ENCODE peak calls at places on chromosomes 3 and 15, in four cellular contexts. Y is SK-N-SH, V is GM12878, W is K562. L is an unnamed sample.

GRCh38 chr3:107676469-107677309 is 153.9 kb downstream of the BBX start:
- DNase-seq in W (no peak), V (no peak), Y (peak; percentile 29), L (no peak)

GRCh38 chr3:36166477-36166876 is 213.8 kb upstream of the STAC start:
- DNase-seq in Y (no peak), V (no peak), W (no peak), L (no peak)

GRCh38 chr3:176799675-176800074 is 397.6 kb downstream of the TBL1XR1 start:
- DNase-seq in W (no peak), Y (no peak), V (no peak), L (no peak)

GRCh38 chr3:172550347-172550943 is 27.2 kb upstream of the TNFSF10 start:
- DNase-seq in Y (no peak), V (no peak), W (peak; percentile 48), L (no peak)

GRCh38 chr3:32956750-32957570 is 5.5 kb downstream of the CCR4 start:
- DNase-seq in W (no peak), Y (no peak), V (no peak), L (no peak)

GRCh38 chr3:46709721-46710120 is 7.9 kb downstream of the PRSS50 start:
- DNase-seq in V (no peak), Y (no peak), W (no peak), L (no peak)

GRCh38 chr3:31341130-31341529 is 191.6 kb upstream of the STT3B start:
- DNase-seq in W (no peak), Y (peak; percentile 2), V (no peak), L (no peak)

GRCh38 chr3:8506611-8507061 is 5.0 kb downstream of the LMCD1 start:
- DNase-seq in V (no peak), Y (no peak), W (no peak), L (no peak)

GRCh38 chr3:68018275-68018674 is 363.9 kb upstream of the SUCLG2 start:
- DNase-seq in Y (no peak), W (no peak), V (no peak), L (no peak)
- TF ChIP-seq NRF1 in Y (no peak), W (no peak), V (no peak), L (no peak)

GRCh38 chr3:41286305-41286704 is 87.0 kb downstream of the CTNNB1 start:
- DNase-seq in Y (no peak), V (no peak), W (no peak), L (no peak)

GRCh38 chr3:41293169-41293681 is 93.9 kb downstream of the CTNNB1 start:
- DNase-seq in V (no peak), Y (no peak), W (no peak), L (no peak)

GRCh38 chr3:41288785-41289184 is 89.5 kb downstream of the CTNNB1 start:
- DNase-seq in V (no peak), Y (no peak), W (peak; percentile 50), L (no peak)

GRCh38 chr3:41290736-41291135 is 91.4 kb downstream of the CTNNB1 start:
- DNase-seq in W (no peak), V (no peak), Y (no peak), L (no peak)

GRCh38 chr3:41290306-41290705 is 91.0 kb downstream of the CTNNB1 start:
- DNase-seq in Y (no peak), V (no peak), W (no peak), L (no peak)
- TF ChIP-seq NRF1 in Y (no peak), V (no peak), W (no peak), L (no peak)

DNA sequence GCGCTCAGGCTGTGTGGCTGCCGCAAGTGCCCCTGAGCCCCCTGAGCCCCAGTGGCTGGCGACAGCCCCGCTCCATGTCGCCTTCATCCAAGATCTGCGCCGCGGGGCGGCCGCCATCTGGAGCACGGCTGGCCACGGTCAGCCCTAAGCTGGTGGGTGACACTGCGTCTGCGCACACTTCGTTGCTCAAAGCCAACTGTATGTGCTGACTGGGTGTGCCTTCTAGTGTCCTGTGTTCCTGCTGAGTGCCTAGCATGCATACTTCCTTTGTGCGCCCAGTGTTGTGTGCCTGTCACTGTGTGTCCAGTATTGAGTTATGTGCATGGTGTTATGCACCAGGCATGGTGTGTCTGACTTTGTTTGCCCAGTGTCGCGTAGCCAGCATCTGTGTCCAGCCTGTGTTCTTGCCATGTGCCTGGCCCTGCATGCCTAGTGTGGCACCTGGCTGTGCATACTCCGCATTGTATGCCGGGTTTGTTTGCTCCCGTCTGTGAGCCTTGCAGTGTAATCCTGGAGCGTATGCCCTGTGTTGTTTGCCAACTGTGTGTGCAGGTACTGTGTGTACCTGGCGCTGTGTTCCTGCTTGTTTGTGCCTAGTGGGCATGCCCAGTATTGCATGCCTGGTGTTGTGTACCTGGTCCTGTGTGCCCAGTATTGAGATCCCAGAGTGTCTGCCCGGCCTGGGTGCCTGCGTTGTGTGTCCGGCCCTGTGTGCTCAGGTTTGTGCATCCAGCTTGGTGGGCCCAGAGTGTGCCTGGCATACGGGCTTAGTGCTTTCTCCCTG is 54.7 kb upstream of the CHRNA7 start:
- DNase-seq in W (no peak), V (no peak), Y (peak; percentile 79), L (peak; percentile 59)
- TF ChIP-seq NRF1 in W (no peak), V (no peak), Y (peak; percentile 30), L (no peak)

GRCh38 chr15:83843511-83843910 is 189.6 kb downstream of the ADAMTSL3 start:
- DNase-seq in V (no peak), Y (no peak), W (no peak), L (no peak)
- TF ChIP-seq NRF1 in V (no peak), Y (no peak), W (no peak), L (no peak)

DNA sequence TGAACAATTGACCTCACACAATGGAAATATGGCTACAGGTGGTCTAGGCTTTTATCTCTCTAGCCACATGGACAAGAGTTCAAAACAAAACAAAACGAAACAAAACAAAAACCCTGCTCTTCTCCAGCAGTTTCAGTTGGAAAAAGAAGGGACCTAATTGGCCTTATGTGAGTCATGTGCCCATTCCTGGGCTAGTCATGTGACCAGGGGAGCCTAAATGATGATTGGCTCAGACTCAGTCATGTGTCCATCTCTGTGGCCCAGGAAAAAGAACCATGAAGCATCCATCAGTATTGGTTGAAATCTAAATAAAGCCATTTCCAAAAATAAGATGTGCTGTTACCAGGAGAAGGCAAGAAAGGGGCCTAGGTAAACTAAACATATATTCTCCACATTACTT is 96.8 kb downstream of the ANXA2 start:
- DNase-seq in Y (no peak), V (no peak), W (peak; percentile 32), L (no peak)
- TF ChIP-seq NRF1 in Y (no peak), V (no peak), W (no peak), L (no peak)

GRCh38 chr15:31298707-31299172 is 27.9 kb upstream of the KLF13 start:
- DNase-seq in V (no peak), W (peak; percentile 42), Y (no peak), L (no peak)
- TF ChIP-seq NRF1 in V (no peak), W (no peak), Y (no peak), L (no peak)

GRCh38 chr15:76391847-76392246 is 55.3 kb downstream of the ISL2 start:
- DNase-seq in V (no peak), W (no peak), Y (no peak), L (no peak)
- TF ChIP-seq NRF1 in V (no peak), W (no peak), Y (no peak), L (no peak)